ENCODE peak calls at places on chromosomes 7 and 10, in four cellular contexts. W is upper lobe of right lung, T is spleen, F is mammary epithelial cell. E is an unnamed sample.

GRCh38 chr10:78362406-78363022 is 328.9 kb downstream of the RPS24 start:
- DNase-seq in F (no peak), T (peak; percentile 79), W (no peak), E (no peak)

GRCh38 chr10:58253184-58253583 is 14.5 kb downstream of the IPMK start:
- DNase-seq in W (no peak), F (no peak), T (no peak), E (no peak)

GRCh38 chr7:87876759-87877234 is 504 bp downstream of the DBF4 start:
- DNase-seq in W (peak; percentile 83), F (peak; percentile 64), T (peak; percentile 93), E (peak; percentile 1)

GRCh38 chr10:133445751-133446708 is 7.7 kb upstream of the SCART1 start:
- DNase-seq in W (no peak), T (no peak), F (no peak), E (no peak)

GRCh38 chr7:114806590-114807167 is 115.2 kb upstream of the MDFIC start:
- DNase-seq in F (no peak), W (no peak), T (no peak), E (no peak)

GRCh38 chr7:67487316-67487715 is 490.7 kb downstream of the TYW1 start:
- DNase-seq in F (no peak), W (no peak), T (no peak), E (no peak)

GRCh38 chr7:27910341-27910740 is 170.4 kb downstream of the TAX1BP1 start:
- DNase-seq in F (no peak), W (no peak), T (no peak), E (no peak)

GRCh38 chr10:86366033-86366901 is at the start of gene GRID1:
- DNase-seq in T (peak; percentile 72), W (peak; percentile 71), F (no peak), E (no peak)

GRCh38 chr10:99973190-99973589 is 36.6 kb downstream of the DNMBP start:
- DNase-seq in F (no peak), W (no peak), T (no peak), E (no peak)

GRCh38 chr10:76040830-76041220 is 609.4 kb downstream of the LRMDA start:
- DNase-seq in F (no peak), T (no peak), W (no peak), E (no peak)
- H3K36me3 ChIP-seq in F (no peaks in the 10 kb centered on the region), T (no peaks in the 10 kb centered on the region), W (no peaks in the 10 kb centered on the region), E (no peaks in the 10 kb centered on the region)

GRCh38 chr7:25478925-25479324 is 250.6 kb upstream of the NPVF start:
- DNase-seq in W (no peak), F (no peak), T (no peak), E (no peak)
- H3K27me3 ChIP-seq in W (no peaks in the 10 kb centered on the region), F (no peaks in the 10 kb centered on the region), T (no peaks in the 10 kb centered on the region), E (no peaks in the 10 kb centered on the region)

GRCh38 chr7:135074096-135074495 is 73.8 kb upstream of the TMEM140 start:
- DNase-seq in W (no peak), F (no peak), T (no peak), E (no peak)
- H3K36me3 ChIP-seq in W (no peaks in the 10 kb centered on the region), F (no peaks in the 10 kb centered on the region), T (no peaks in the 10 kb centered on the region), E (no peaks in the 10 kb centered on the region)

GRCh38 chr10:117134084-117135025 is 3.7 kb downstream of the VAX1 start:
- DNase-seq in T (no peak), F (no peak), W (no peak), E (no peak)
- H3K27me3 ChIP-seq in T (peaks cover 98% of the 10 kb centered on the region), F (peaks cover 69% of the 10 kb centered on the region), W (peaks cover 95% of the 10 kb centered on the region), E (peaks cover 94% of the 10 kb centered on the region)

DNA sequence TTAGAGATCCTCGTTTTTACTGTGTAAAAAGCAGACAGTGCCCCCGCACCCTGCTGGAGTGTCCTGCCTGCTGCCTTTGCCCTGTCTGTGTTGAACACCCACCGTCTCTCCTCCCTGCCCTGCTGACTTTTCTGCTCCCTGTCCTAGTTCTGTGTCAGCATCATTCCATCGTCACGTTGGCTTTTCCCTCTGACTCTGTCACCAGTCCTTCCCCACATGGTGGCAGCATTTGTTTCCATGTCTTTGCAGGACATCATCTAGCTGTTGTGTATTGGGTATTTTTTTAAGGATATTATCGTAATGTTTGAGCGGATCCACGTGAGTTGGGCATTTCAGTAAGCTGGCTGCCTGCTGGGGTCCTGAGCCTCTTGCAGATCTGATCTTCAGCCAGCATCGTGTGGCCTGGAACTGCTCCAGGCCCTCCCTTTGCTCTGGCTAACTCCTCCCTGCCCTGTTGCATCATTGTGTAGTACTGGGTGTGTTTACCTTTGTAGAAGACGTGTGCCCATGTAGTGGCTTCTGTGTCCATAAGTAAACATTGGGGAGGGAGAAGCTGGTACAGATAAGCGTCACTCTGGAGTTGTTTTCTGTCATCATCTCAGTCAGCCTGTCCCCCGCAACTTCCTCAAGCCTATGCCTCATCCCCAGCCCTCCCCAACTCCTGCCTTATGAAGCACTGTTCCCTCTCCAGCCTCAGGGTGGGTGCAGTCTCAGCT is 44.2 kb downstream of the TRRAP start:
- DNase-seq in F (no peak), W (peak; percentile 78), T (no peak), E (no peak)
- H3K36me3 ChIP-seq in F (peaks cover 22% of the 10 kb centered on the region), W (peaks cover 99% of the 10 kb centered on the region), T (peaks cover 95% of the 10 kb centered on the region), E (peaks cover 8% of the 10 kb centered on the region)

GRCh38 chr7:158135931-158136330 is 451.7 kb downstream of the PTPRN2 start:
- DNase-seq in W (no peak), T (peak; percentile 64), F (no peak), E (no peak)
- H3K27me3 ChIP-seq in W (no peaks in the 10 kb centered on the region), T (no peaks in the 10 kb centered on the region), F (no peaks in the 10 kb centered on the region), E (no peaks in the 10 kb centered on the region)